ENCODE peak calls at places on chromosomes 1 and 21, in four cellular contexts. R, T, Z and X are unnamed samples.

GRCh38 chr1:229203991-229204632 is 66.8 kb upstream of the RAB4A start:
- DNase-seq in T (no peak), R (no peak), Z (no peak), X (no peak)

GRCh38 chr1:173332026-173332425 is 124.9 kb upstream of the TNFSF4 start:
- DNase-seq in R (peak; percentile 89), T (no peak), Z (no peak), X (no peak)

GRCh38 chr1:245154429-245155185 is at the start of gene KIF26B:
- DNase-seq in T (peak; percentile 22), Z (peak; percentile 47), R (peak; percentile 50), X (peak; percentile 64)

GRCh38 chr1:199759268-199759724 is 268.2 kb upstream of the NR5A2 start:
- DNase-seq in T (no peak), R (peak; percentile 48), Z (no peak), X (peak; percentile 19)

GRCh38 chr1:15402809-15403450 is 6.8 kb upstream of the EFHD2 start:
- DNase-seq in T (no peak), Z (no peak), R (no peak), X (no peak)

GRCh38 chr21:29130234-29130993 is at the start of gene MAP3K7CL:
- DNase-seq in T (peak; percentile 55), R (peak; percentile 100), Z (no peak), X (peak; percentile 81)

GRCh38 chr1:167482184-167482583 is 36.1 kb downstream of the CD247 start:
- DNase-seq in Z (no peak), T (no peak), R (no peak), X (no peak)

GRCh38 chr21:41435728-41436127 is 9.7 kb downstream of the MX1 start:
- DNase-seq in Z (no peak), T (no peak), R (no peak), X (no peak)

GRCh38 chr1:215479567-215479966 is 87.5 kb upstream of the KCTD3 start:
- DNase-seq in R (no peak), Z (no peak), T (no peak), X (no peak)

GRCh38 chr1:109834951-109835350 is 71.2 kb upstream of the EPS8L3 start:
- DNase-seq in Z (no peak), T (no peak), R (no peak), X (no peak)

GRCh38 chr1:54804471-54805132 is 3.5 kb upstream of the TTC22 start:
- DNase-seq in T (no peak), R (peak; percentile 4), Z (no peak), X (no peak)

GRCh38 chr1:21491483-21492170 is 17.6 kb upstream of the ALPL start:
- DNase-seq in T (peak; percentile 35), R (no peak), Z (no peak), X (no peak)

GRCh38 chr1:50959303-50959912 is 659 bp downstream of the FAF1 start:
- DNase-seq in Z (peak; percentile 11), R (peak; percentile 37), T (no peak), X (no peak)

GRCh38 chr1:243505986-243506689 is 250.3 kb downstream of the SDCCAG8 start:
- DNase-seq in R (no peak), Z (peak; percentile 72), T (no peak), X (no peak)

GRCh38 chr1:57165546-57165945 is 199.7 kb upstream of the C8B start:
- DNase-seq in R (peak; percentile 44), T (no peak), Z (no peak), X (no peak)

GRCh38 chr1:209989525-209989924 is 51.5 kb downstream of the SYT14 start:
- DNase-seq in Z (no peak), T (no peak), R (peak; percentile 34), X (no peak)

GRCh38 chr1:13763991-13764390 is 64.0 kb downstream of the PRDM2 start:
- DNase-seq in Z (no peak), R (no peak), T (no peak), X (no peak)

GRCh38 chr21:45029298-45029967 is 44.9 kb upstream of the ADARB1 start:
- DNase-seq in T (peak; percentile 50), Z (peak; percentile 18), R (no peak), X (no peak)

GRCh38 chr21:43864806-43865470 is at the start of gene AGPAT3:
- DNase-seq in R (no peak), Z (no peak), T (peak; percentile 64), X (peak; percentile 65)

GRCh38 chr1:222892137-222892763 is 77.4 kb downstream of the DISP1 start:
- DNase-seq in T (no peak), R (peak; percentile 94), Z (peak; percentile 36), X (no peak)

GRCh38 chr1:25556791-25557476 is 13.5 kb downstream of the LDLRAP1 start:
- DNase-seq in R (peak; percentile 41), T (no peak), Z (no peak), X (no peak)

GRCh38 chr21:35026617-35027557 is 22.2 kb downstream of the RUNX1 start:
- DNase-seq in T (peak; percentile 64), Z (peak; percentile 95), R (peak; percentile 48), X (peak; percentile 27)

GRCh38 chr1:51234721-51235425 is 1.2 kb upstream of the RNF11 start:
- DNase-seq in R (peak; percentile 33), T (peak; percentile 47), Z (peak; percentile 59), X (no peak)

GRCh38 chr1:107934573-107934972 is 30.4 kb downstream of the VAV3 start:
- DNase-seq in Z (no peak), R (no peak), T (no peak), X (no peak)

GRCh38 chr1:24996456-24996855 is 66.4 kb upstream of the RUNX3 start:
- DNase-seq in Z (no peak), T (no peak), R (no peak), X (no peak)

GRCh38 chr1:9426291-9426711 is 113.0 kb upstream of the SLC25A33 start:
- DNase-seq in Z (no peak), R (no peak), T (no peak), X (no peak)

GRCh38 chr1:236534164-236534651 is 10.4 kb downstream of the LGALS8 start:
- DNase-seq in T (no peak), R (peak; percentile 78), Z (no peak), X (peak; percentile 38)

DNA sequence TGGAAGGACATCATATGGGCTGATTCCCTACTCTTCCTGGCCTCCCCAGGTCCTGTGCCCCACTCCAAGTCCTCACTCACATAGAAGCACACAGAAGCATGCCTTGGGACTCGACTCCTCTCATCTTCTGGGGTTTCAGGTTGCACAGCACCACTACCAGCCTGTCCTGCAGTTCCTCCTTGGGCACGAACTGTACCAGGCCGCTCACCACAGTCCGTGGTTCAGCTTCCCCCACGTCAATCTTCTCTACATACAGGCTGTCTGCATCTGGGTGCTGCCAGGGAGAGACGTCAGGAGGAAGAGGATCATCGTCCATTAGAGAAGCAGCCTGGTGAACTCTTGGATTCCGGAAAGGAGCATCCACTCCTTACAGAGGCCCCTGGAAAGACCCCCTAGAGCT is 37.2 kb downstream of the YARS1 start:
- DNase-seq in R (no peak), Z (no peak), T (no peak), X (no peak)
- TF ChIP-seq POLR2A in R (no peak), Z (no peak), T (no peak), X (no peak)

DNA sequence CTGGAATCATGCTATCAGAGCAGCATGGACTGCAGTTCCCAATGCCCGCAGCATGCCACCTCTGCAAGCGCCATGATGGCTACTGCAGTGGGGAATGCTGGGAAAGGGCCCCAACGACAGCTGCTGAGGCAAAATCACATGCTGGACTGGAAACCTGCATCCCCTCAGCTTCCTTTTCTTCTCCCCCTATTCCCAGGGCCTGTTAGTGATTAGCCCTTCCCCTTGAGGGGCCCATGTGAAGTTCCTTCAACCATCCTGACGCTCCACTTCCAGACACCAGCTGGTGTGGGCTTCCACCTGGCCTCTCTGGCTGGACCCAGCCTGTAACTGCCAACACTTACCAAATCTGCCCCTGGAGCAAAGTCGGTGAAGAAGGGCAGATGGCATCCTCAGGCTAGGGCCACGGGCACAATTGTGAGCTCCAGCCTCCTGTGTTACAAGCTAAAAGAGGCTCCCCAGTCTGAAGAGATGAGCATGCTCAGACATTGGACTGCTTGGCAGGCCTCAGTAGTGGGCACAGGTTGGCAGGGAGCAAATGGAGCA is 22.1 kb upstream of the SDC3 start:
- DNase-seq in T (no peak), Z (no peak), R (no peak), X (no peak)
- TF ChIP-seq POLR2A in T (no peak), Z (no peak), R (no peak), X (no peak)

DNA sequence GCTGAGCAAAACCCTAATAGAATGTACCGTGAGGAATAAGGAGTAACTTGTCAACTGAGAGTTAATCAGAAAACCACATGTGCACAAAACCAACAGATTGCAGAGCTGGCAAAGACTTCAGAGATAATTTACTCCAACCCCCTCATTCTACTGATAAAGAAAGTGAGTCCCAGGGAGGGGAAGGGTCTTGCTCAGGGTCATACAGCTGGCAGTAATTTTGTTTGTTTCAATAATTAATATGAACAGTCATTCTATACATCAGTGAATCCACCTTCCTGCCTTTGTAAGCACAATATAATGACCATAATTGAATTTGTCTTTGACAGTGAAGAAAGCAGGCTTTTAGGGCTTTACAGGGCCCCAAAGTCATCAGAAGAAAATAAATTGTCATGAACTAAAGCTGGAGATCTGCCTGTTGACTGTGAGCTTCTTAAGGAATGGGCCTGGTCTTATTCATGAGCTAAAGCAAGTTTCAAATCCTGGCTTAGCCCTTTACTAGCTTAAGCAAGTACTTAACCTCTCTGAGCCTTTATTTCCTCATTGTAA is 67.2 kb upstream of the HOOK1 start:
- DNase-seq in T (no peak), R (no peak), Z (no peak), X (no peak)
- TF ChIP-seq POLR2A in T (no peak), R (no peak), Z (no peak), X (no peak)

GRCh38 chr1:40373323-40374283 is at the start of gene SMAP2:
- DNase-seq in Z (peak; percentile 91), R (peak; percentile 92), T (peak; percentile 96), X (peak; percentile 95)
- TF ChIP-seq POLR2A in Z (peak; percentile 32), R (peak; percentile 79), T (peak; percentile 65), X (peak; percentile 86)

DNA sequence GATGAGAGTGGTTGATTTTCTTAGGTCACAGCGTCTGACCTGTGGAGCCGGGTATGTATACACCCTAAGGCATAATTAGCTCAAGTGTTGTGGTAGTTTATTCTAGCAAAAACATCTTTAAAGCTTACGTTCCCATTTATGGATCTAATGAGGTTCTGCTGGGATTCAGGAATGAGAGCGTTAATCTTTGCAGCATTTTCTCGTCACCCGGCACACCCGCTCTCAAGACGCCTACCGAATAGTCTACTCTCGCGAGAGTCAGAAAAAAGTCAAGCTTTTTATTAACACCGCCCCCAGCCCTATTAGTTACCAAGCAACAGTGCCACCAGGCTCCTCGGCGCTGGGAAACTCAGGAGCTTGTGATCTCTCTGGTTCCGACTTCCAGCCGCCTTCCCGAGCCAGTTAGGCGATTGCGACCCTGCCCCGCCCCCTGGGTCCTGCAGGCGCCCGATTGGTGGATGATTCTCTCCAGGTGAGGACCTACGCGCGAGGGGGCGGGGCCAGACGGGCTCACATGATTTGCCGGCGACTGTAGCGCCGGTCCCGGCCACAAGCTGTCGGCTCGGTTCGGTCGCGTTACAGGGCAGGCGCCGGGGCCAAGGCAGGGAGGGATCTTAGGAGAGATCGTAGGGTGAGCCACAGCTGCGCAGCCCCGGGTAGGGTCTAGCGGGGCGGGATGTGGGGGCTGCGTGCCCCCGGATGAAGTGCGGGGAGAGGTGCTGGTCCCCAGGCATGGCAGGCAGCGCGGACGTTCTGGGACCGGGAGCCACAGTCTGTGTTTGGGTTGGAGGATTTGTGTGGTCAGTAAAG is at the start of gene PFKFB2:
- DNase-seq in T (peak; percentile 96), R (peak; percentile 87), Z (peak; percentile 99), X (peak; percentile 58)
- TF ChIP-seq POLR2A in T (peak; percentile 95), R (peak; percentile 43), Z (peak; percentile 87), X (peak; percentile 68)

DNA sequence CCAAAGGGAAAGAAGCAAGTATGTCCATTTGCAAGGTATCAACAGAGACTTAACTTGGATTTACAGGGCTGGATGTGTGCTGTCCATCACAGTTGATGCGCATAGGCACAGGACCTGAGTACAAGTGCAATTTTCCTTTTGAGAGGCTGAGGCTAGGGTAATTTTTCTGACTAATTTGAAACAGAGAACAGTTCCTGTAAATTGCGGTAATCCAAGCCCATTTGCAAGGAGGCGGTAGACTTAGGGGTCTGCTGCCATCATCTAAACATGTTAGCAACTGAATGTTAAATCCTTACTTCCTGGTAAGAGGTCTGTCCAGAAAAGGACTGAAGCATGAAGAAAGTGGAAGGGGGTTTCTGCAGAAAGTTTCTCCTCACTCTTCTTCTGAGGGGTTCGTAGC is 23.7 kb upstream of the C1orf198 start:
- DNase-seq in R (no peak), Z (no peak), T (no peak), X (no peak)
- TF ChIP-seq POLR2A in R (no peak), Z (no peak), T (no peak), X (no peak)